ENCODE peak calls at places on chromosomes 13 and 19, in five cellular contexts. S, H, I, B and O are unnamed samples.

GRCh38 chr13:105936816-105937215 is 598.6 kb downstream of the EFNB2 start:
- DNase-seq in S (peak), H (no peak), I (no peak), B (no peak), O (no peak)

GRCh38 chr19:23415561-23416191 is 20.4 kb upstream of the ZNF91 start:
- DNase-seq in S (no peak), H (peak), I (no peak), B (no peak), O (no peak)

GRCh38 chr13:25752957-25753540 is 298.8 kb downstream of the SHISA2 start:
- DNase-seq in S (no peak), H (peak), I (peak), B (peak), O (no peak)

GRCh38 chr19:51501594-51502263 is at the start of gene SIGLEC12:
- DNase-seq in S (no peak), H (no peak), I (no peak), B (no peak), O (no peak)

GRCh38 chr13:72726721-72727416 is 560 bp downstream of the MZT1 start:
- DNase-seq in S (no peak), H (no peak), I (no peak), B (peak), O (no peak)

GRCh38 chr13:35793823-35794222 is 317.3 kb upstream of the MAB21L1 start:
- DNase-seq in S (no peak), H (no peak), I (no peak), B (no peak), O (no peak)

GRCh38 chr13:73101608-73102007 is 42.8 kb downstream of the KLF5 start:
- DNase-seq in S (no peak), H (no peak), I (no peak), B (no peak), O (no peak)

GRCh38 chr13:90717451-90717936 is 630.0 kb upstream of the MIR17HG start:
- DNase-seq in S (peak), H (peak), I (no peak), B (no peak), O (no peak)

GRCh38 chr13:28856284-28856683 is 36.1 kb downstream of the MTUS2 start:
- DNase-seq in S (no peak), H (no peak), I (no peak), B (no peak), O (no peak)

GRCh38 chr13:25990801-25991200 is 61.0 kb downstream of the SHISA2 start:
- DNase-seq in S (no peak), H (peak), I (no peak), B (no peak), O (no peak)

GRCh38 chr19:6947745-6948144 is 60.4 kb downstream of the ADGRE1 start:
- DNase-seq in S (peak), H (peak), I (no peak), B (no peak), O (no peak)

GRCh38 chr13:20823071-20823470 is 49.3 kb upstream of the EEF1AKMT1 start:
- DNase-seq in S (no peak), H (no peak), I (no peak), B (no peak), O (no peak)

GRCh38 chr13:51502206-51502651 is 49.4 kb upstream of the INTS6 start:
- DNase-seq in S (no peak), H (no peak), I (no peak), B (no peak), O (no peak)

GRCh38 chr19:47996230-47996727 is 1.8 kb downstream of the ELSPBP1 start:
- DNase-seq in S (no peak), H (no peak), I (no peak), B (no peak), O (no peak)

GRCh38 chr13:113061271-113061625 is 44.3 kb upstream of the F7 start:
- DNase-seq in S (no peak), H (no peak), I (no peak), B (peak), O (no peak)

GRCh38 chr13:74026753-74027152 is 107.5 kb downstream of the KLF12 start:
- DNase-seq in S (no peak), H (peak), I (no peak), B (no peak), O (no peak)

GRCh38 chr13:45540864-45541263 is 74.7 kb downstream of the ERICH6B start:
- DNase-seq in S (no peak), H (no peak), I (no peak), B (no peak), O (no peak)

GRCh38 chr13:43783820-43784219 is 3.0 kb downstream of the ENOX1 start:
- DNase-seq in S (no peak), H (peak), I (no peak), B (no peak), O (no peak)

GRCh38 chr13:31072041-31072440 is 89.7 kb downstream of the HSPH1 start:
- DNase-seq in S (no peak), H (peak), I (no peak), B (no peak), O (no peak)

GRCh38 chr13:79295906-79296564 is 110.0 kb downstream of the RBM26 start:
- DNase-seq in S (no peak), H (no peak), I (no peak), B (no peak), O (no peak)

GRCh38 chr13:59354665-59355064 is 809.1 kb downstream of the DIAPH3 start:
- DNase-seq in S (no peak), H (no peak), I (no peak), B (no peak), O (no peak)

GRCh38 chr19:29673451-29674371 is 8.4 kb downstream of the PLEKHF1 start:
- DNase-seq in S (no peak), H (no peak), I (no peak), B (no peak), O (no peak)

GRCh38 chr13:79989251-79989661 is 351.7 kb downstream of the SPRY2 start:
- DNase-seq in S (peak), H (no peak), I (no peak), B (no peak), O (no peak)

GRCh38 chr13:114339779-114340534 is 25.7 kb downstream of the CHAMP1 start:
- DNase-seq in S (no peak), H (peak), I (no peak), B (no peak), O (no peak)

GRCh38 chr13:109874921-109875454 is 88.6 kb upstream of the IRS2 start:
- DNase-seq in S (peak), H (peak), I (no peak), B (no peak), O (no peak)

GRCh38 chr19:39558623-39559117 is 18.7 kb upstream of the EID2 start:
- DNase-seq in S (no peak), H (no peak), I (no peak), B (no peak), O (no peak)

GRCh38 chr13:46403851-46404731 is 17.0 kb upstream of the RUBCNL start:
- DNase-seq in S (no peak), H (no peak), I (no peak), B (no peak), O (no peak)

GRCh38 chr13:50969691-50970090 is 60.1 kb downstream of the RNASEH2B start:
- DNase-seq in S (no peak), H (peak), I (no peak), B (no peak), O (no peak)

GRCh38 chr13:26300140-26300539 is 46.2 kb downstream of the CDK8 start:
- DNase-seq in S (no peak), H (peak), I (no peak), B (no peak), O (no peak)

GRCh38 chr19:38277969-38278680 is 13.8 kb downstream of the SPINT2 start:
- DNase-seq in S (no peak), H (peak), I (no peak), B (peak), O (no peak)

GRCh38 chr19:38307076-38307475 is 3.0 kb downstream of the C19orf33 start:
- DNase-seq in S (no peak), H (no peak), I (no peak), B (no peak), O (no peak)

GRCh38 chr19:22607653-22608430 is 26.3 kb upstream of the ZNF492 start:
- DNase-seq in S (no peak), H (no peak), I (no peak), B (no peak), O (no peak)

GRCh38 chr13:60397693-60398437 is 845 bp downstream of the TDRD3 start:
- DNase-seq in S (peak), H (peak), I (peak), B (peak), O (no peak)

GRCh38 chr19:15251749-15252397 is 19.6 kb upstream of the EPHX3 start:
- DNase-seq in S (peak), H (peak), I (peak), B (peak), O (no peak)

GRCh38 chr19:46392837-46393236 is 20.5 kb downstream of the CCDC8 start:
- DNase-seq in S (no peak), H (no peak), I (no peak), B (no peak), O (no peak)

GRCh38 chr19:46391296-46392251 is 21.8 kb downstream of the CCDC8 start:
- DNase-seq in S (no peak), H (no peak), I (no peak), B (no peak), O (no peak)

GRCh38 chr19:46393456-46394397 is 19.6 kb downstream of the CCDC8 start:
- DNase-seq in S (no peak), H (no peak), I (no peak), B (peak), O (no peak)

GRCh38 chr19:46390866-46391265 is 22.5 kb downstream of the CCDC8 start:
- DNase-seq in S (no peak), H (no peak), I (no peak), B (peak), O (no peak)

DNA sequence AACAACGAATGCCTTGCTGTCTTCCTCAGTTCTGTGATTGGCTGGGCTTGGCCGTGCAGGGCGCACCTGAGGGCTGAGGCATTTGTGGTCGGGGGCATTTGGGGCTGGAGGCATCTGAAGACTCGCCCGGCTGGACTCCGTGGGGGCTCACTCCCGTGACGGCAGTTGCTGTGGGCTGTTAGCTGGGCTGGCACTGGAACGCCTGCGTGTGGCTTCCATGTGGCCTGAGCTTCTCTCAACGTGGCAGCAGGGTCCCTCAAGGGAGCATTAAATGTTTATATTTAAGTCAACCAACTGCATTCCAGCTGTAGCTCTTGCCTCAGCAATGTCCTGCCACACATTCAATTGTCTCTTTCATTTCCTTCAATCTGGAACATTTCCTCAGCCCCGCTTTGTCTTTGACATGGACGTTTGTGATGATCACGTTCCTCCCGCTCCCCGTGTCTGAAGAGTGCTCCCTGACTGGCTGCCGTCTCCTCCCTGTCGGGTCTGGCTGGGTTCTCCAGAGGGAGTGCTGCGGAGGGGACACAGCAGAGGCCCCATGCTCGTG is 21.0 kb downstream of the CCDC8 start:
- DNase-seq in S (peak), H (peak), I (no peak), B (peak), O (no peak)
- H3K4me3 ChIP-seq in S (no peak), H (no peak), I (no peak), B (no peak), O (no peak)

DNA sequence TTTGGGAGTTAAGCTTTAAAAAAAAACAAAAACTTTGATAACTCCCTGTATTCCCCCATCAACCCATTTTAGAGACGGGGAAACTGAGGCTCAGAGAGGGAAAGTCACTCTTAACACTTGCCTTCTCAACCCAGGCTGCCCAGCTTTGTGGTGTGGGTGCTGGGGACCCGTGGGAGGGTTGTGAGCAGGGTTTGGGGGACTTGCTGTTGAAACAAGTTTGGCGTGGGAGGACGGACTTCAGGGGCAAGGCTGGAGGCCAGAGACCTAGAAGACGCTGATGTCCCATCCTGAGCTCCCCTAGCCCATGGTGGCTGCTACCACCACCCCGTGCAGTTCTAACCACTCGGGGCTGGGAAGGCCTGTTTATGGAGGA is 747 bp upstream of the CACTIN start:
- DNase-seq in S (no peak), H (no peak), I (no peak), B (no peak), O (no peak)
- H3K4me3 ChIP-seq in S (no peak), H (peak), I (no peak), B (no peak), O (peak)

GRCh38 chr13:99316224-99316623 is 9.0 kb upstream of the GPR183 start:
- DNase-seq in S (no peak), H (no peak), I (no peak), B (no peak), O (no peak)

GRCh38 chr13:99315186-99315585 is 8.0 kb upstream of the GPR183 start:
- DNase-seq in S (no peak), H (no peak), I (no peak), B (no peak), O (no peak)

GRCh38 chr13:99313941-99314340 is 6.7 kb upstream of the GPR183 start:
- DNase-seq in S (no peak), H (no peak), I (no peak), B (no peak), O (peak)

GRCh38 chr13:99313473-99313872 is 6.3 kb upstream of the GPR183 start:
- DNase-seq in S (no peak), H (peak), I (no peak), B (no peak), O (no peak)

DNA sequence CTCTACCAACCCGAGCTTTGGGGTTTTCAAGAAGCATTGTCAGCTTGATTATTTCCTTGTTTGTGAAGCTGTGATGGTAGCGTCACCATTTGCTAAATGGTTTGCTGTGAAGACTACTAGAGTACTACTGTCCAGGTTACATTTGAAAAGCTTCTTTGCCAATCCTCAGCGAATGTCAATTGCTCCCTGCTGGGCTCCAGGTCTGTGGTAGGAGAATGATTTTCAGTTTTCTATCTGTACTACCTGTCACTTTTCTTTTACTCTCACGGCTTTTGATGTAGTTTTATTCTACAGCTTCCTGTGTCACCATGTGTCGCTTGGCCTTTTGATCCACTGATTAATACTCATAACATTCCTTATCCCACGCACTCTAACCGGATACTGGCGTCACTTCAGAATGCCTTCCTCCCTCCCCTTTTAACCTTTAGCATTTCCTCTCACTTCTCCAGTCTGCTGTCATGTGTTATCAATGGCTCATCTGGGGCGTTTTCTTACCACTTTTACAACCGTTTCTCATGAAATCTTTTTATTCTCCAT is 7.5 kb upstream of the GPR183 start:
- DNase-seq in S (no peak), H (peak), I (no peak), B (no peak), O (no peak)
- H3K4me3 ChIP-seq in S (no peak), H (no peak), I (no peak), B (no peak), O (no peak)

GRCh38 chr19:34226036-34226435 is 28.3 kb upstream of the GARRE1 start:
- DNase-seq in S (no peak), H (no peak), I (no peak), B (no peak), O (no peak)
- H3K4me3 ChIP-seq in S (no peak), H (no peak), I (no peak), B (no peak), O (no peak)

GRCh38 chr19:49513746-49514118 is 1.3 kb downstream of the FCGRT start:
- DNase-seq in S (no peak), H (no peak), I (no peak), B (no peak), O (no peak)
- H3K4me3 ChIP-seq in S (no peak), H (peak), I (peak), B (peak), O (no peak)

DNA sequence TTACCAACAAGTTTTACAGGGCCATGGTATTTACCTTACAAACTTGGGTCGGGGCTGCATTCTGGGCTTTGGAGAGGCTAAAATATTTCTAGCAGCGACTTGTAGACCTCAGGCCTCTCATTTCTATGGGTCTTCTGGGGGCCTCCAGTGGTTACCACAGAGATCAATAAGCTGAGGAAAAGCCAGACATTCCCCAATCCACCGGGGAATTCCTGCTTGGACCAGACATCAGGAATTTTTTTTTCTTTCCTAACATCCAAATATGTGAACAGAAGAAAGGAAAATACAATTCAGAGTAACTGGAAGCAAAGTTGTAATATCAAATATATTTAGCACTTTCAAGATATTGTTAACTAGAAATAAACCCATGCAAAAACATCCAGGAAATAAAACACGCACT is 1.5 kb downstream of the DZIP1 start:
- DNase-seq in S (no peak), H (no peak), I (no peak), B (no peak), O (no peak)
- H3K4me3 ChIP-seq in S (peak), H (peak), I (no peak), B (peak), O (no peak)

DNA sequence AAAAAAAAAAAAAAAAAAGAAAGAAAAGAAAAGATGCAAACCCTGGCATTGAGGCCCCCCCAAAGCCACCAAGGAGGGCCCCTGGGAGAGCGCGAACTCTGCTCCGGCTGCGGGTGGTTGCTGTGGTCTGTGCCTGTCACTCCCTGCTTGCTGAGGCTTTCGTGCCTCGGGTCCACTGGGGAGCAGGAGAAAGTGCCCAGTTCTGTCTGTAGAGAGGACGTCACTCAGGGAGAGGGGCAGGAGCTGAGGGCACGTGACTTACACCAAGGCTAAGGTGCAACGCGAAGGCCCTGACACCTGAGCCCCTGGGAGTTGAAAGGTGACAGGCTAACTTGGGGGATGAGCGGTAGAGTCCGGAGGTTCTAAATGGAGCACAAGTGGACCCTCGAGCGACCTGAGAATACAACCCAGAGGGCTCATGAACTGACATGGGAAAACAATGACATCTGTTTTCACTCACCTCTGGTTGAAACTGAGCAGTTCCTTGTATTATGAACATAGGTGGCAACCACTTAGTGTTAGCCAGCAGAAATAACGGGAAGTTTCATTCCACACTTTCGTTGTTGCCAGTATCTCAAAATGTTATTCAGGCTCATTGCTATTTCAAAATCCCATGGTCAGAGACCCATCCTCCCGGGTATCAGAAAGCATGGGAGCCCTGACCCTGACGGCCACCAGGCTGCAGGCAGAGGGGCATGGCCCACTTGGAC is 69.2 kb upstream of the TM9SF2 start:
- DNase-seq in S (no peak), H (no peak), I (no peak), B (no peak), O (no peak)
- H3K4me3 ChIP-seq in S (no peak), H (no peak), I (peak), B (no peak), O (no peak)

GRCh38 chr19:1046117-1046626 is 6.3 kb downstream of the ABCA7 start:
- DNase-seq in S (no peak), H (no peak), I (no peak), B (no peak), O (no peak)
- H3K4me3 ChIP-seq in S (no peak), H (no peak), I (no peak), B (no peak), O (no peak)

GRCh38 chr13:24680921-24681585 is 845 bp downstream of the ATP12A start:
- DNase-seq in S (no peak), H (no peak), I (no peak), B (no peak), O (no peak)

GRCh38 chr13:24679686-24680085 is 522 bp upstream of the ATP12A start:
- DNase-seq in S (no peak), H (no peak), I (no peak), B (no peak), O (no peak)

GRCh38 chr13:24681930-24682329 is 1.7 kb downstream of the ATP12A start:
- DNase-seq in S (no peak), H (no peak), I (no peak), B (no peak), O (no peak)

GRCh38 chr13:24682353-24682752 is 2.1 kb downstream of the ATP12A start:
- DNase-seq in S (no peak), H (no peak), I (no peak), B (no peak), O (no peak)

GRCh38 chr13:24680258-24680920 is at the start of gene ATP12A:
- DNase-seq in S (no peak), H (no peak), I (no peak), B (no peak), O (no peak)
- H3K4me3 ChIP-seq in S (peak), H (peak), I (peak), B (peak), O (peak)

DNA sequence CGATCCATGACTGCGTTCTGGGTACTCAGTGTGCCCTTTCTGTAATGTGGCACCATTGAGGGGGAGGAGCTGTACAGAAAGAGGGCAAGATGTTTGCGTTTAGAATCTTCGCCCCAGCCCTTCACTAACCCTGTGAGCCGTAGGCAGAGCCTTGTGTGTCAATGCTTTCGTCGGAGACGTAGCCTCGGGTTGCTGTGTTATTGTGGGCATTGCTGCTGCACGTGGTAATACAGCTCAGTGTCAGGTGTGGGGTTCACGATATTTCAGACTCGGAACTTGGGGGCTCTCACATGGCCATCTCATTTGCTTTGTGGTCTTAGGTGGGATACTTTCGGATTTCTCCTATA is 6.1 kb downstream of the RPS9 start:
- DNase-seq in S (no peak), H (no peak), I (no peak), B (peak), O (no peak)
- H3K4me3 ChIP-seq in S (no peak), H (no peak), I (no peak), B (no peak), O (no peak)